ENCODE peak calls at places on chromosomes 13 and 19, in nine cellular contexts. One of them, this sample, is unnamed.

GRCh38 chr13:96730676-96731075 is 263.6 kb downstream of the OXGR1 start:
- DNase-seq in activated CD4-positive, alpha-beta T cell treated with anti-CD3 and anti-CD28 coated beads for 24 hours: no peak
- DNase-seq in NCI-H345: no peak
- DNase-seq in astrocyte of the spinal cord: no peak
- DNase-seq in NCI-H1105: no peak
- DNase-seq in CD4-positive, CD25-positive, alpha-beta regulatory T cell: no peak
- DNase-seq in activated CD4-positive, alpha-beta memory T cell treated with anti-CD3 and anti-CD28 coated beads, Interleukin-2, amount 10 ng/mL, durations not matched to agents 7 days and 5 days: no peak
- DNase-seq in heart left ventricle: no peak
- DNase-seq in psoas muscle: no peak
- DNase-seq in this sample: no peak

GRCh38 chr19:57746580-57747471 is at the start of gene ZNF776:
- DNase-seq in activated CD4-positive, alpha-beta T cell treated with anti-CD3 and anti-CD28 coated beads for 24 hours: peak
- DNase-seq in NCI-H345: peak
- DNase-seq in astrocyte of the spinal cord: peak
- DNase-seq in NCI-H1105: peak
- DNase-seq in CD4-positive, CD25-positive, alpha-beta regulatory T cell: peak
- DNase-seq in activated CD4-positive, alpha-beta memory T cell treated with anti-CD3 and anti-CD28 coated beads, Interleukin-2, amount 10 ng/mL, durations not matched to agents 7 days and 5 days: peak
- DNase-seq in heart left ventricle: peak
- DNase-seq in psoas muscle: peak
- DNase-seq in this sample: peak

GRCh38 chr13:94906605-94907004 is 194.3 kb upstream of the SOX21 start:
- DNase-seq in activated CD4-positive, alpha-beta T cell treated with anti-CD3 and anti-CD28 coated beads for 24 hours: no peak
- DNase-seq in NCI-H345: no peak
- DNase-seq in astrocyte of the spinal cord: no peak
- DNase-seq in NCI-H1105: no peak
- DNase-seq in CD4-positive, CD25-positive, alpha-beta regulatory T cell: no peak
- DNase-seq in activated CD4-positive, alpha-beta memory T cell treated with anti-CD3 and anti-CD28 coated beads, Interleukin-2, amount 10 ng/mL, durations not matched to agents 7 days and 5 days: no peak
- DNase-seq in heart left ventricle: no peak
- DNase-seq in psoas muscle: no peak
- DNase-seq in this sample: no peak

GRCh38 chr19:11651062-11651461 is 53.8 kb downstream of the ZNF627 start:
- DNase-seq in activated CD4-positive, alpha-beta T cell treated with anti-CD3 and anti-CD28 coated beads for 24 hours: no peak
- DNase-seq in NCI-H345: no peak
- DNase-seq in astrocyte of the spinal cord: no peak
- DNase-seq in NCI-H1105: no peak
- DNase-seq in CD4-positive, CD25-positive, alpha-beta regulatory T cell: no peak
- DNase-seq in activated CD4-positive, alpha-beta memory T cell treated with anti-CD3 and anti-CD28 coated beads, Interleukin-2, amount 10 ng/mL, durations not matched to agents 7 days and 5 days: no peak
- DNase-seq in heart left ventricle: no peak
- DNase-seq in psoas muscle: no peak
- DNase-seq in this sample: no peak

GRCh38 chr13:33691980-33692379 is 126.0 kb upstream of the RFC3 start:
- DNase-seq in activated CD4-positive, alpha-beta T cell treated with anti-CD3 and anti-CD28 coated beads for 24 hours: no peak
- DNase-seq in NCI-H345: no peak
- DNase-seq in astrocyte of the spinal cord: no peak
- DNase-seq in NCI-H1105: no peak
- DNase-seq in CD4-positive, CD25-positive, alpha-beta regulatory T cell: no peak
- DNase-seq in activated CD4-positive, alpha-beta memory T cell treated with anti-CD3 and anti-CD28 coated beads, Interleukin-2, amount 10 ng/mL, durations not matched to agents 7 days and 5 days: no peak
- DNase-seq in heart left ventricle: no peak
- DNase-seq in psoas muscle: no peak
- DNase-seq in this sample: no peak

GRCh38 chr19:56314018-56314583 is 538 bp downstream of the ZSCAN5A start:
- DNase-seq in activated CD4-positive, alpha-beta T cell treated with anti-CD3 and anti-CD28 coated beads for 24 hours: no peak
- DNase-seq in NCI-H345: peak
- DNase-seq in astrocyte of the spinal cord: no peak
- DNase-seq in NCI-H1105: no peak
- DNase-seq in CD4-positive, CD25-positive, alpha-beta regulatory T cell: no peak
- DNase-seq in activated CD4-positive, alpha-beta memory T cell treated with anti-CD3 and anti-CD28 coated beads, Interleukin-2, amount 10 ng/mL, durations not matched to agents 7 days and 5 days: no peak
- DNase-seq in heart left ventricle: no peak
- DNase-seq in psoas muscle: no peak
- DNase-seq in this sample: no peak

GRCh38 chr13:30338331-30338851 is 31.0 kb upstream of the KATNAL1 start:
- DNase-seq in activated CD4-positive, alpha-beta T cell treated with anti-CD3 and anti-CD28 coated beads for 24 hours: no peak
- DNase-seq in NCI-H345: no peak
- DNase-seq in astrocyte of the spinal cord: no peak
- DNase-seq in NCI-H1105: no peak
- DNase-seq in CD4-positive, CD25-positive, alpha-beta regulatory T cell: no peak
- DNase-seq in activated CD4-positive, alpha-beta memory T cell treated with anti-CD3 and anti-CD28 coated beads, Interleukin-2, amount 10 ng/mL, durations not matched to agents 7 days and 5 days: no peak
- DNase-seq in heart left ventricle: no peak
- DNase-seq in psoas muscle: no peak
- DNase-seq in this sample: no peak

GRCh38 chr13:110347535-110348308 is 40.6 kb downstream of the COL4A2 start:
- DNase-seq in activated CD4-positive, alpha-beta T cell treated with anti-CD3 and anti-CD28 coated beads for 24 hours: no peak
- DNase-seq in NCI-H345: no peak
- DNase-seq in astrocyte of the spinal cord: peak
- DNase-seq in NCI-H1105: no peak
- DNase-seq in CD4-positive, CD25-positive, alpha-beta regulatory T cell: no peak
- DNase-seq in activated CD4-positive, alpha-beta memory T cell treated with anti-CD3 and anti-CD28 coated beads, Interleukin-2, amount 10 ng/mL, durations not matched to agents 7 days and 5 days: no peak
- DNase-seq in heart left ventricle: peak
- DNase-seq in psoas muscle: peak
- DNase-seq in this sample: no peak

This sample was measured in germinal center.